ENCODE peak calls at places on chromosomes 6 and 20, in four cellular contexts. One of them, this sample, is unnamed.

GRCh38 chr6:122145741-122146240 is 253.7 kb upstream of the HSF2 start:
- DNase-seq in stimulated activated CD4-positive, alpha-beta T cell treated with anti-CD3 and anti-CD28 coated beads, Interleukin-12 subunit alpha, Interleukin-12 subunit beta, amount 100 ng/mL, for 4 hours: no peak
- DNase-seq in head of caudate nucleus: no peak
- DNase-seq in NCI-H1105: no peak
- DNase-seq in this sample: no peak

GRCh38 chr20:31788578-31788977 is 30.6 kb upstream of the MYLK2 start:
- DNase-seq in stimulated activated CD4-positive, alpha-beta T cell treated with anti-CD3 and anti-CD28 coated beads, Interleukin-12 subunit alpha, Interleukin-12 subunit beta, amount 100 ng/mL, for 4 hours: no peak
- DNase-seq in head of caudate nucleus: no peak
- DNase-seq in NCI-H1105: no peak
- DNase-seq in this sample: no peak

GRCh38 chr20:48709744-48710143 is 118.1 kb downstream of the PREX1 start:
- DNase-seq in head of caudate nucleus: peak
- DNase-seq in NCI-H1105: no peak
- DNase-seq in stimulated activated CD4-positive, alpha-beta T cell treated with anti-CD3 and anti-CD28 coated beads, Interleukin-12 subunit alpha, Interleukin-12 subunit beta, amount 100 ng/mL, for 4 hours: no peak
- DNase-seq in this sample: no peak

GRCh38 chr20:46695888-46696287 is 6.6 kb upstream of the TP53RK start:
- DNase-seq in NCI-H1105: no peak
- DNase-seq in stimulated activated CD4-positive, alpha-beta T cell treated with anti-CD3 and anti-CD28 coated beads, Interleukin-12 subunit alpha, Interleukin-12 subunit beta, amount 100 ng/mL, for 4 hours: no peak
- DNase-seq in head of caudate nucleus: no peak
- DNase-seq in this sample: no peak

GRCh38 chr6:35085359-35086281 is 55.5 kb downstream of the TCP11 start:
- DNase-seq in head of caudate nucleus: no peak
- DNase-seq in stimulated activated CD4-positive, alpha-beta T cell treated with anti-CD3 and anti-CD28 coated beads, Interleukin-12 subunit alpha, Interleukin-12 subunit beta, amount 100 ng/mL, for 4 hours: no peak
- DNase-seq in NCI-H1105: no peak
- DNase-seq in this sample: no peak

GRCh38 chr20:64106981-64107735 is at the start of gene NPBWR2:
- DNase-seq in stimulated activated CD4-positive, alpha-beta T cell treated with anti-CD3 and anti-CD28 coated beads, Interleukin-12 subunit alpha, Interleukin-12 subunit beta, amount 100 ng/mL, for 4 hours: no peak
- DNase-seq in NCI-H1105: no peak
- DNase-seq in head of caudate nucleus: peak
- DNase-seq in this sample: no peak

GRCh38 chr20:672975-673604 is 2.5 kb downstream of the SCRT2 start:
- DNase-seq in NCI-H1105: no peak
- DNase-seq in stimulated activated CD4-positive, alpha-beta T cell treated with anti-CD3 and anti-CD28 coated beads, Interleukin-12 subunit alpha, Interleukin-12 subunit beta, amount 100 ng/mL, for 4 hours: no peak
- DNase-seq in head of caudate nucleus: no peak
- DNase-seq in this sample: no peak

GRCh38 chr6:40227735-40228134 is 293.5 kb upstream of the MOCS1 start:
- DNase-seq in head of caudate nucleus: no peak
- DNase-seq in NCI-H1105: no peak
- DNase-seq in stimulated activated CD4-positive, alpha-beta T cell treated with anti-CD3 and anti-CD28 coated beads, Interleukin-12 subunit alpha, Interleukin-12 subunit beta, amount 100 ng/mL, for 4 hours: no peak
- DNase-seq in this sample: no peak

GRCh38 chr20:46850416-46850815 is 44.2 kb upstream of the EYA2 start:
- DNase-seq in NCI-H1105: no peak
- DNase-seq in stimulated activated CD4-positive, alpha-beta T cell treated with anti-CD3 and anti-CD28 coated beads, Interleukin-12 subunit alpha, Interleukin-12 subunit beta, amount 100 ng/mL, for 4 hours: no peak
- DNase-seq in head of caudate nucleus: no peak
- DNase-seq in this sample: no peak

GRCh38 chr6:6661684-6662083 is 73.2 kb downstream of the LY86 start:
- DNase-seq in stimulated activated CD4-positive, alpha-beta T cell treated with anti-CD3 and anti-CD28 coated beads, Interleukin-12 subunit alpha, Interleukin-12 subunit beta, amount 100 ng/mL, for 4 hours: no peak
- DNase-seq in head of caudate nucleus: no peak
- DNase-seq in NCI-H1105: peak
- DNase-seq in this sample: no peak

GRCh38 chr20:38158701-38159325 is 6.3 kb downstream of the TGM2 start:
- DNase-seq in stimulated activated CD4-positive, alpha-beta T cell treated with anti-CD3 and anti-CD28 coated beads, Interleukin-12 subunit alpha, Interleukin-12 subunit beta, amount 100 ng/mL, for 4 hours: no peak
- DNase-seq in head of caudate nucleus: no peak
- DNase-seq in NCI-H1105: no peak
- DNase-seq in this sample: no peak

GRCh38 chr20:23433628-23434027 is 5.9 kb upstream of the CSTL1 start:
- DNase-seq in stimulated activated CD4-positive, alpha-beta T cell treated with anti-CD3 and anti-CD28 coated beads, Interleukin-12 subunit alpha, Interleukin-12 subunit beta, amount 100 ng/mL, for 4 hours: no peak
- DNase-seq in NCI-H1105: no peak
- DNase-seq in head of caudate nucleus: no peak
- DNase-seq in this sample: no peak

This sample was measured in progenitor cell of endocrine pancreas.